ENCODE peak calls at places on chromosomes 12 and 14, in five cellular contexts. One of them, this sample, is unnamed.

GRCh38 chr12:78034025-78034424 is 203.3 kb downstream of the NAV3 start:
- DNase-seq in iPS DF 19.7: no peak
- DNase-seq in NB4: peak
- DNase-seq in NCI-H510A treated with DMSO at 0.1 percent for 48 hours: no peak
- DNase-seq in stimulated activated CD4-positive, alpha-beta T cell treated with anti-CD3 and anti-CD28 coated beads, Interleukin-15, amount 100 ng/mL, for 1 hour: no peak
- DNase-seq in this sample: no peak

GRCh38 chr14:36817071-36817930 is 155.6 kb downstream of the PAX9 start:
- DNase-seq in iPS DF 19.7: no peak
- DNase-seq in NCI-H510A treated with DMSO at 0.1 percent for 48 hours: peak
- DNase-seq in stimulated activated CD4-positive, alpha-beta T cell treated with anti-CD3 and anti-CD28 coated beads, Interleukin-15, amount 100 ng/mL, for 1 hour: no peak
- DNase-seq in NB4: no peak
- DNase-seq in this sample: no peak

GRCh38 chr12:58117201-58117600 is 175.8 kb downstream of the ATP23 start:
- DNase-seq in iPS DF 19.7: no peak
- DNase-seq in NB4: no peak
- DNase-seq in NCI-H510A treated with DMSO at 0.1 percent for 48 hours: no peak
- DNase-seq in stimulated activated CD4-positive, alpha-beta T cell treated with anti-CD3 and anti-CD28 coated beads, Interleukin-15, amount 100 ng/mL, for 1 hour: no peak
- DNase-seq in this sample: no peak

GRCh38 chr14:40685764-40686163 is 920.9 kb upstream of the LRFN5 start:
- DNase-seq in NCI-H510A treated with DMSO at 0.1 percent for 48 hours: no peak
- DNase-seq in stimulated activated CD4-positive, alpha-beta T cell treated with anti-CD3 and anti-CD28 coated beads, Interleukin-15, amount 100 ng/mL, for 1 hour: no peak
- DNase-seq in NB4: no peak
- DNase-seq in iPS DF 19.7: no peak
- DNase-seq in this sample: no peak

GRCh38 chr14:52913271-52913670 is 37.6 kb downstream of the FERMT2 start:
- DNase-seq in stimulated activated CD4-positive, alpha-beta T cell treated with anti-CD3 and anti-CD28 coated beads, Interleukin-15, amount 100 ng/mL, for 1 hour: no peak
- DNase-seq in NB4: no peak
- DNase-seq in iPS DF 19.7: no peak
- DNase-seq in NCI-H510A treated with DMSO at 0.1 percent for 48 hours: no peak
- DNase-seq in this sample: no peak

GRCh38 chr12:52521175-52521574 is 981 bp upstream of the KRT5 start:
- DNase-seq in iPS DF 19.7: no peak
- DNase-seq in NCI-H510A treated with DMSO at 0.1 percent for 48 hours: no peak
- DNase-seq in NB4: no peak
- DNase-seq in stimulated activated CD4-positive, alpha-beta T cell treated with anti-CD3 and anti-CD28 coated beads, Interleukin-15, amount 100 ng/mL, for 1 hour: no peak
- DNase-seq in this sample: no peak

GRCh38 chr14:102659797-102660196 is 67.3 kb downstream of the RCOR1 start:
- DNase-seq in iPS DF 19.7: no peak
- DNase-seq in NCI-H510A treated with DMSO at 0.1 percent for 48 hours: no peak
- DNase-seq in stimulated activated CD4-positive, alpha-beta T cell treated with anti-CD3 and anti-CD28 coated beads, Interleukin-15, amount 100 ng/mL, for 1 hour: no peak
- DNase-seq in NB4: peak
- DNase-seq in this sample: no peak

GRCh38 chr14:71551291-71551955 is 380.8 kb upstream of the RGS6 start:
- DNase-seq in iPS DF 19.7: no peak
- DNase-seq in NCI-H510A treated with DMSO at 0.1 percent for 48 hours: no peak
- DNase-seq in NB4: no peak
- DNase-seq in stimulated activated CD4-positive, alpha-beta T cell treated with anti-CD3 and anti-CD28 coated beads, Interleukin-15, amount 100 ng/mL, for 1 hour: no peak
- DNase-seq in this sample: no peak

GRCh38 chr14:105931808-105932483 is 405.6 kb downstream of the TMEM121 start:
- DNase-seq in iPS DF 19.7: no peak
- DNase-seq in NCI-H510A treated with DMSO at 0.1 percent for 48 hours: no peak
- DNase-seq in NB4: peak
- DNase-seq in stimulated activated CD4-positive, alpha-beta T cell treated with anti-CD3 and anti-CD28 coated beads, Interleukin-15, amount 100 ng/mL, for 1 hour: no peak
- DNase-seq in this sample: no peak

GRCh38 chr12:126772171-126772864 is 1494.7 kb upstream of the TMEM132C start:
- DNase-seq in NCI-H510A treated with DMSO at 0.1 percent for 48 hours: no peak
- DNase-seq in NB4: peak
- DNase-seq in iPS DF 19.7: no peak
- DNase-seq in stimulated activated CD4-positive, alpha-beta T cell treated with anti-CD3 and anti-CD28 coated beads, Interleukin-15, amount 100 ng/mL, for 1 hour: no peak
- DNase-seq in this sample: no peak

GRCh38 chr12:116381744-116382455 is 104.4 kb upstream of the MED13L start:
- DNase-seq in iPS DF 19.7: peak
- DNase-seq in NB4: no peak
- DNase-seq in stimulated activated CD4-positive, alpha-beta T cell treated with anti-CD3 and anti-CD28 coated beads, Interleukin-15, amount 100 ng/mL, for 1 hour: no peak
- DNase-seq in NCI-H510A treated with DMSO at 0.1 percent for 48 hours: no peak
- DNase-seq in this sample: peak

GRCh38 chr12:51721281-51721940 is 127.1 kb downstream of the FIGNL2 start:
- DNase-seq in NB4: peak
- DNase-seq in stimulated activated CD4-positive, alpha-beta T cell treated with anti-CD3 and anti-CD28 coated beads, Interleukin-15, amount 100 ng/mL, for 1 hour: no peak
- DNase-seq in iPS DF 19.7: peak
- DNase-seq in NCI-H510A treated with DMSO at 0.1 percent for 48 hours: no peak
- DNase-seq in this sample: peak

GRCh38 chr14:102591372-102591943 is 991 bp upstream of the RCOR1 start:
- DNase-seq in NCI-H510A treated with DMSO at 0.1 percent for 48 hours: no peak
- DNase-seq in iPS DF 19.7: no peak
- DNase-seq in NB4: no peak
- DNase-seq in stimulated activated CD4-positive, alpha-beta T cell treated with anti-CD3 and anti-CD28 coated beads, Interleukin-15, amount 100 ng/mL, for 1 hour: peak
- DNase-seq in this sample: no peak

GRCh38 chr12:114668151-114668891 is 15.7 kb downstream of the TBX3 start:
- DNase-seq in stimulated activated CD4-positive, alpha-beta T cell treated with anti-CD3 and anti-CD28 coated beads, Interleukin-15, amount 100 ng/mL, for 1 hour: no peak
- DNase-seq in NB4: peak
- DNase-seq in iPS DF 19.7: no peak
- DNase-seq in NCI-H510A treated with DMSO at 0.1 percent for 48 hours: peak
- DNase-seq in this sample: peak

GRCh38 chr14:104657114-104657524 is 32.3 kb upstream of the INF2 start:
- DNase-seq in NCI-H510A treated with DMSO at 0.1 percent for 48 hours: no peak
- DNase-seq in NB4: peak
- DNase-seq in iPS DF 19.7: no peak
- DNase-seq in stimulated activated CD4-positive, alpha-beta T cell treated with anti-CD3 and anti-CD28 coated beads, Interleukin-15, amount 100 ng/mL, for 1 hour: no peak
- DNase-seq in this sample: no peak

GRCh38 chr12:86712425-86712843 is 456.2 kb upstream of the MGAT4C start:
- DNase-seq in NCI-H510A treated with DMSO at 0.1 percent for 48 hours: no peak
- DNase-seq in NB4: peak
- DNase-seq in iPS DF 19.7: no peak
- DNase-seq in stimulated activated CD4-positive, alpha-beta T cell treated with anti-CD3 and anti-CD28 coated beads, Interleukin-15, amount 100 ng/mL, for 1 hour: no peak
- DNase-seq in this sample: no peak

GRCh38 chr14:36767603-36768281 is 106.1 kb downstream of the PAX9 start:
- DNase-seq in stimulated activated CD4-positive, alpha-beta T cell treated with anti-CD3 and anti-CD28 coated beads, Interleukin-15, amount 100 ng/mL, for 1 hour: no peak
- DNase-seq in iPS DF 19.7: no peak
- DNase-seq in NCI-H510A treated with DMSO at 0.1 percent for 48 hours: peak
- DNase-seq in NB4: no peak
- DNase-seq in this sample: no peak

GRCh38 chr12:55833056-55833455 is 3.7 kb upstream of the DNAJC14 start:
- DNase-seq in stimulated activated CD4-positive, alpha-beta T cell treated with anti-CD3 and anti-CD28 coated beads, Interleukin-15, amount 100 ng/mL, for 1 hour: no peak
- DNase-seq in NB4: no peak
- DNase-seq in NCI-H510A treated with DMSO at 0.1 percent for 48 hours: no peak
- DNase-seq in iPS DF 19.7: no peak
- DNase-seq in this sample: no peak

GRCh38 chr12:15453613-15454012 is 131.3 kb downstream of the PTPRO start:
- DNase-seq in NB4: peak
- DNase-seq in iPS DF 19.7: no peak
- DNase-seq in stimulated activated CD4-positive, alpha-beta T cell treated with anti-CD3 and anti-CD28 coated beads, Interleukin-15, amount 100 ng/mL, for 1 hour: no peak
- DNase-seq in NCI-H510A treated with DMSO at 0.1 percent for 48 hours: no peak
- DNase-seq in this sample: no peak

GRCh38 chr12:57726151-57726883 is 12.2 kb downstream of the AGAP2 start:
- DNase-seq in NB4: no peak
- DNase-seq in stimulated activated CD4-positive, alpha-beta T cell treated with anti-CD3 and anti-CD28 coated beads, Interleukin-15, amount 100 ng/mL, for 1 hour: no peak
- DNase-seq in iPS DF 19.7: peak
- DNase-seq in NCI-H510A treated with DMSO at 0.1 percent for 48 hours: peak
- DNase-seq in this sample: peak

GRCh38 chr14:22276913-22277816 is 311.9 kb downstream of the DAD1 start:
- DNase-seq in stimulated activated CD4-positive, alpha-beta T cell treated with anti-CD3 and anti-CD28 coated beads, Interleukin-15, amount 100 ng/mL, for 1 hour: no peak
- DNase-seq in NCI-H510A treated with DMSO at 0.1 percent for 48 hours: no peak
- DNase-seq in NB4: peak
- DNase-seq in iPS DF 19.7: no peak
- DNase-seq in this sample: no peak

This sample was measured in H1.